ENCODE peak calls at places on chromosomes 3 and 15, in seven cellular contexts. U is fibroblast of lung, L is DND-41, N is A549, M is upper lobe of right lung, Q is IMR-90, R is uterus. V is an unnamed sample.

GRCh38 chr3:43515970-43516369 is 105.8 kb downstream of the ANO10 start:
- DNase-seq in U (no peak), L (no peak), N (no peak), M (no peak), Q (no peak), R (no peak), V (no peak)

GRCh38 chr15:22810735-22811338 is 24.4 kb downstream of the NIPA1 start:
- DNase-seq in U (no peak), L (no peak), N (no peak), M (no peak), Q (peak), R (no peak), V (no peak)

GRCh38 chr3:170493712-170494182 is 75.1 kb downstream of the CLDN11 start:
- DNase-seq in U (peak), L (no peak), N (peak), M (no peak), Q (peak), R (no peak), V (no peak)

GRCh38 chr3:187039723-187040414 is 99.4 kb downstream of the RPL39L start:
- DNase-seq in U (no peak), L (no peak), N (no peak), M (no peak), Q (no peak), R (no peak), V (no peak)

GRCh38 chr15:96351801-96352593 is 21.5 kb downstream of the NR2F2 start:
- DNase-seq in U (peak), L (no peak), N (no peak), M (no peak), Q (no peak), R (peak), V (peak)

GRCh38 chr3:24270744-24271143 is 223.9 kb downstream of the THRB start:
- DNase-seq in U (no peak), L (no peak), N (no peak), M (no peak), Q (no peak), R (no peak), V (no peak)

GRCh38 chr3:64214002-64214696 is 11.1 kb downstream of the PRICKLE2 start:
- DNase-seq in U (peak), L (no peak), N (no peak), M (peak), Q (peak), R (peak), V (peak)

GRCh38 chr15:91530951-91531582 is 322.4 kb upstream of the SLCO3A1 start:
- DNase-seq in U (no peak), L (no peak), N (no peak), M (no peak), Q (no peak), R (no peak), V (no peak)

GRCh38 chr3:112464264-112464663 is 35.0 kb downstream of the BTLA start:
- DNase-seq in U (peak), L (no peak), N (no peak), M (no peak), Q (no peak), R (no peak), V (no peak)

GRCh38 chr15:87805117-87805820 is 451.3 kb downstream of the NTRK3 start:
- DNase-seq in U (no peak), L (no peak), N (no peak), M (no peak), Q (no peak), R (no peak), V (no peak)

GRCh38 chr3:124563376-124563775 is 166.9 kb upstream of the UMPS start:
- DNase-seq in U (no peak), L (no peak), N (peak), M (no peak), Q (peak), R (no peak), V (no peak)

GRCh38 chr3:72319202-72320095 is 528.8 kb downstream of the SHQ1 start:
- DNase-seq in U (peak), L (no peak), N (no peak), M (no peak), Q (peak), R (no peak), V (no peak)

GRCh38 chr15:68310178-68310810 is 32.7 kb downstream of the FEM1B start:
- DNase-seq in U (no peak), L (no peak), N (no peak), M (no peak), Q (no peak), R (peak), V (peak)

GRCh38 chr15:71808311-71809020 is 1.9 kb upstream of the NR2E3 start:
- DNase-seq in U (no peak), L (no peak), N (no peak), M (no peak), Q (no peak), R (no peak), V (no peak)

GRCh38 chr3:195302436-195302835 is 31.5 kb upstream of the XXYLT1 start:
- DNase-seq in U (peak), L (no peak), N (no peak), M (no peak), Q (peak), R (no peak), V (no peak)

GRCh38 chr15:97059276-97059675 is 728.8 kb downstream of the NR2F2 start:
- DNase-seq in U (no peak), L (no peak), N (no peak), M (no peak), Q (no peak), R (no peak), V (no peak)

GRCh38 chr3:112638327-112639020 is 2.5 kb downstream of the CCDC80 start:
- DNase-seq in U (no peak), L (no peak), N (no peak), M (no peak), Q (no peak), R (peak), V (no peak)

GRCh38 chr3:87126321-87126720 is 100.8 kb upstream of the CHMP2B start:
- DNase-seq in U (no peak), L (no peak), N (no peak), M (no peak), Q (no peak), R (no peak), V (no peak)

GRCh38 chr3:184328516-184328915 is 8.9 kb upstream of the FAM131A start:
- DNase-seq in U (no peak), L (no peak), N (no peak), M (no peak), Q (no peak), R (no peak), V (no peak)

GRCh38 chr15:46708226-46708625 is 1009.1 kb upstream of the SEMA6D start:
- DNase-seq in U (no peak), L (no peak), N (no peak), M (no peak), Q (no peak), R (no peak), V (no peak)

GRCh38 chr15:57146394-57147140 is 228.1 kb downstream of the TCF12 start:
- DNase-seq in U (peak), L (no peak), N (peak), M (no peak), Q (peak), R (no peak), V (no peak)

GRCh38 chr3:140206196-140207040 is 271.4 kb downstream of the CLSTN2 start:
- DNase-seq in U (peak), L (no peak), N (peak), M (no peak), Q (peak), R (no peak), V (no peak)

GRCh38 chr15:48384616-48385015 is 53.4 kb downstream of the DUT start:
- DNase-seq in U (peak), L (no peak), N (no peak), M (no peak), Q (no peak), R (no peak), V (no peak)

GRCh38 chr3:98564282-98565005 is 29.0 kb downstream of the CPOX start:
- DNase-seq in U (no peak), L (peak), N (no peak), M (no peak), Q (no peak), R (no peak), V (no peak)

GRCh38 chr15:67109141-67110034 is 44.0 kb downstream of the SMAD3 start:
- DNase-seq in U (peak), L (no peak), N (peak), M (peak), Q (peak), R (peak), V (no peak)

GRCh38 chr15:55088207-55088606 is 108.5 kb downstream of the RSL24D1 start:
- DNase-seq in U (no peak), L (no peak), N (no peak), M (no peak), Q (no peak), R (no peak), V (no peak)

GRCh38 chr3:62951037-62951613 is 75.9 kb upstream of the CADPS start:
- DNase-seq in U (no peak), L (no peak), N (no peak), M (no peak), Q (no peak), R (no peak), V (no peak)

GRCh38 chr3:151034303-151034702 is 51.2 kb upstream of the MED12L start:
- DNase-seq in U (no peak), L (no peak), N (no peak), M (no peak), Q (no peak), R (no peak), V (no peak)

GRCh38 chr3:4511491-4512251 is 18.5 kb downstream of the ITPR1 start:
- DNase-seq in U (no peak), L (no peak), N (no peak), M (no peak), Q (no peak), R (no peak), V (no peak)

GRCh38 chr3:61563614-61564404 is 2.4 kb downstream of the PTPRG start:
- DNase-seq in U (no peak), L (no peak), N (no peak), M (peak), Q (no peak), R (peak), V (no peak)

GRCh38 chr3:24953060-24953771 is 458.6 kb upstream of the THRB start:
- DNase-seq in U (no peak), L (no peak), N (no peak), M (no peak), Q (no peak), R (no peak), V (no peak)

GRCh38 chr3:106348142-106348690 is 479.4 kb upstream of the CBLB start:
- DNase-seq in U (no peak), L (no peak), N (no peak), M (no peak), Q (no peak), R (no peak), V (no peak)

GRCh38 chr15:84855032-84855645 is 29.3 kb upstream of the SLC28A1 start:
- DNase-seq in U (no peak), L (no peak), N (peak), M (no peak), Q (no peak), R (no peak), V (no peak)

GRCh38 chr15:44394062-44394461 is 33.4 kb upstream of the CTDSPL2 start:
- DNase-seq in U (peak), L (no peak), N (peak), M (no peak), Q (peak), R (no peak), V (no peak)

GRCh38 chr3:6861989-6862879 is 1.3 kb downstream of the GRM7 start:
- DNase-seq in U (no peak), L (no peak), N (no peak), M (no peak), Q (no peak), R (no peak), V (no peak)

GRCh38 chr3:6862880-6863195 is 1.9 kb downstream of the GRM7 start:
- DNase-seq in U (no peak), L (no peak), N (no peak), M (no peak), Q (no peak), R (no peak), V (no peak)

GRCh38 chr3:6860911-6861330 is at the start of gene GRM7:
- DNase-seq in U (peak), L (no peak), N (no peak), M (no peak), Q (no peak), R (peak), V (no peak)

GRCh38 chr3:6860149-6860548 is 766 bp upstream of the GRM7 start:
- DNase-seq in U (peak), L (no peak), N (no peak), M (no peak), Q (no peak), R (no peak), V (no peak)

GRCh38 chr3:6861331-6861988 is 545 bp downstream of the GRM7 start:
- DNase-seq in U (peak), L (no peak), N (no peak), M (no peak), Q (no peak), R (no peak), V (no peak)
- H3K4me3 ChIP-seq in U (no peak), L (no peak), N (no peak), M (no peak), Q (no peak), R (peak), V (peak)

GRCh38 chr3:182259579-182259978 is 533.7 kb upstream of the ATP11B start:
- DNase-seq in U (peak), L (no peak), N (no peak), M (no peak), Q (no peak), R (no peak), V (no peak)
- H3K4me3 ChIP-seq in U (no peak), L (no peak), N (no peak), M (no peak), Q (no peak), R (no peak), V (no peak)

DNA sequence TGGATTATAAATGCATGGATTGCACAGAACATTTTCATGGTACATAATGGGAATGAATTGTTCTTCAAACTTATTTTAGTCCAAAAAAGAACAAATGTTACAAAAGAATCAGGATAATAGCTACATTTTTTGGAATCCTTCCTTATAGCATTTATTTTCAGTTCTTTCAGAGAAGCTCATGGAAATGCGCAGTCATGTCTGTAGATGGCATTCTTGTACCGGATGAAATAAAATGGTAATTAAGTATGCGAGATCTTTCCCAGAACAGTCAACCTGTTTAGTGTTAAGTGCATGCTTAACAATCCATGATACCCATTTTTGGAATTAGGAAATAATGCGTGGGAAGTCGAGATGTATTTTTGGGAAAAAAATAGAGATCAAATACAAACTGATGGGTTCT is 38.2 kb upstream of the GOLGA8B start:
- DNase-seq in U (peak), L (no peak), N (peak), M (no peak), Q (peak), R (no peak), V (no peak)
- H3K4me3 ChIP-seq in U (no peak), L (no peak), N (no peak), M (no peak), Q (no peak), R (no peak), V (no peak)

GRCh38 chr3:8652323-8652987 is 7.9 kb upstream of the SSUH2 start:
- DNase-seq in U (no peak), L (no peak), N (no peak), M (no peak), Q (no peak), R (no peak), V (no peak)
- H3K4me3 ChIP-seq in U (no peak), L (no peak), N (no peak), M (no peak), Q (no peak), R (no peak), V (no peak)

DNA sequence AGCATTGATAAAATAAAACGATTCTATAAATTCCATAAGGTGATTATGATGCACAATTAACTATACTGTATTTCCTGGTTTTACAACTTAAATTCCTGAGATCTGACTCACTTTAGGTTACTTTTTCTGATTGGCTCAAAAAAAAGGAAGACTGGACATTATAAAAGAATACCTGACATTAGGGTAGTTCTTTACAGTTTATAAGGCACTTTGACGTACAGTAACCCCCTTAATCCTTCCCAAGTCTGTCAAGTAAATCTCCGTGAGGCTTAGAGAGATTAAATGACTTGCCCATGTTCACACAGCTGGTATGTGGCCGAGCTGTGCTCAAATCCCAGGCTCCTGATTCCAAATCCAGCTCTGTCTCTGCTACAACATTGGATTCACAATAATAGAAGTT is 1.0 kb upstream of the SLTM start:
- DNase-seq in U (no peak), L (no peak), N (no peak), M (no peak), Q (no peak), R (no peak), V (no peak)
- H3K4me3 ChIP-seq in U (peak), L (peak), N (peak), M (peak), Q (peak), R (no peak), V (peak)

GRCh38 chr15:41505776-41506175 is 7.9 kb downstream of the LTK start:
- DNase-seq in U (no peak), L (no peak), N (no peak), M (no peak), Q (no peak), R (no peak), V (no peak)

GRCh38 chr15:41501961-41502786 is 8.5 kb downstream of the ITPKA start:
- DNase-seq in U (no peak), L (no peak), N (no peak), M (peak), Q (no peak), R (no peak), V (no peak)

GRCh38 chr15:41504751-41505492 is 8.7 kb downstream of the LTK start:
- DNase-seq in U (no peak), L (no peak), N (no peak), M (no peak), Q (no peak), R (no peak), V (no peak)

GRCh38 chr15:41502787-41503668 is 9.4 kb downstream of the ITPKA start:
- DNase-seq in U (no peak), L (no peak), N (no peak), M (no peak), Q (no peak), R (no peak), V (no peak)

GRCh38 chr15:41503669-41504010 is 10.0 kb downstream of the ITPKA start:
- DNase-seq in U (no peak), L (no peak), N (no peak), M (no peak), Q (no peak), R (no peak), V (no peak)
- H3K4me3 ChIP-seq in U (no peak), L (no peak), N (no peak), M (no peak), Q (no peak), R (no peak), V (no peak)

GRCh38 chr3:9696480-9697220 is 7.0 kb upstream of the CPNE9 start:
- DNase-seq in U (no peak), L (no peak), N (no peak), M (no peak), Q (no peak), R (no peak), V (no peak)
- H3K4me3 ChIP-seq in U (no peak), L (no peak), N (no peak), M (no peak), Q (no peak), R (no peak), V (no peak)

DNA sequence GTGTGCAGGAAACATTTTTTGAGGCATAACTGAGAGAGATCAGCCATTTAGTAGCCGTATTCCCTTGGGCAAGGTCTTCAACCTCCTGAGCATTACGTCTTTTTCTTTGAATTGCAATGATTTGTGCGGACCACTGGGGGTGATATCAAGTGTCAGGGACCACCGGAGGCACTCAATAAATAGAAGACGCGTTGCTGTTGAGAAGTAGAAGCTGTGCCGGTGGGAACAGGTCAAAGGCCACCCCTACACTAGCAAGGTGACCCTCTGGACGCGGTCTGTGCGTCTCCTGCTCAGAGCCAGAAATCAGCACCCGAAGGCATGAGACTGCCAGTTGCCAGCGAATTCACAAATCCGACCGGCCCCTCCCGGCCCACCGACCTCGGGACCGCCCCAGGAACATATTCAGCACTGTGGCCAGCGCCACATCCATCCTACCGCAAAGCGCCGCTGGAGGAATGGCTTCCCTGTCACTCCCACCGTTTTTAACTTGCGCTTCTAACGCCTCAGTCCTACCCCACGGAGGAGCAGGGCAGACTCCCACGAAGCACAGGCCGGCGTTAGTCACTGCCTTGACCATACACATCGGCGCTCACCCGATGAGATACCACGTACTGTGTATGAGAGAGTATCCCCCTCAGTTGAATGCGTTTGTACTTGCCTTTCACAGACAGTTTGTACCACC is 1.4 kb upstream of the GHSR start:
- DNase-seq in U (peak), L (no peak), N (no peak), M (no peak), Q (peak), R (no peak), V (no peak)
- H3K4me3 ChIP-seq in U (no peak), L (no peak), N (no peak), M (no peak), Q (no peak), R (no peak), V (no peak)

GRCh38 chr3:126947429-126947828 is 35.5 kb upstream of the PLXNA1 start:
- DNase-seq in U (no peak), L (no peak), N (no peak), M (no peak), Q (no peak), R (no peak), V (no peak)

GRCh38 chr3:126945891-126946290 is 37.0 kb upstream of the PLXNA1 start:
- DNase-seq in U (no peak), L (no peak), N (no peak), M (no peak), Q (no peak), R (no peak), V (no peak)

GRCh38 chr3:126944089-126944965 is 38.6 kb upstream of the PLXNA1 start:
- DNase-seq in U (no peak), L (no peak), N (no peak), M (peak), Q (no peak), R (no peak), V (no peak)

GRCh38 chr3:126946387-126946786 is 36.5 kb upstream of the PLXNA1 start:
- DNase-seq in U (no peak), L (no peak), N (no peak), M (no peak), Q (no peak), R (no peak), V (no peak)

GRCh38 chr3:126945171-126945721 is 37.7 kb upstream of the PLXNA1 start:
- DNase-seq in U (no peak), L (no peak), N (no peak), M (no peak), Q (no peak), R (no peak), V (no peak)
- H3K4me3 ChIP-seq in U (no peak), L (no peak), N (no peak), M (no peak), Q (no peak), R (no peak), V (no peak)